ENCODE peak calls at places on chromosomes 13 and 19, in six cellular contexts. One of them, this sample, is unnamed.

GRCh38 chr13:110422913-110423688 is 116.0 kb downstream of the COL4A2 start:
- DNase-seq in A172: no peak
- DNase-seq in amniotic stem cell: no peak
- DNase-seq in NCI-H2029: no peak
- DNase-seq in EL: peak
- DNase-seq in activated effector memory CD4-positive, alpha-beta T cell treated with anti-CD3 and anti-CD28 coated beads, Interleukin-2, amount 50 U/mL, for 16 hours: no peak
- DNase-seq in this sample: no peak

GRCh38 chr13:41610426-41610825 is 153.1 kb downstream of the RGCC start:
- DNase-seq in A172: no peak
- DNase-seq in amniotic stem cell: no peak
- DNase-seq in NCI-H2029: peak
- DNase-seq in EL: peak
- DNase-seq in activated effector memory CD4-positive, alpha-beta T cell treated with anti-CD3 and anti-CD28 coated beads, Interleukin-2, amount 50 U/mL, for 16 hours: no peak
- DNase-seq in this sample: peak

GRCh38 chr13:112967666-112968379 is 1.2 kb upstream of the MCF2L start:
- DNase-seq in A172: no peak
- DNase-seq in amniotic stem cell: no peak
- DNase-seq in NCI-H2029: no peak
- DNase-seq in EL: peak
- DNase-seq in activated effector memory CD4-positive, alpha-beta T cell treated with anti-CD3 and anti-CD28 coated beads, Interleukin-2, amount 50 U/mL, for 16 hours: no peak
- DNase-seq in this sample: no peak

GRCh38 chr19:55526216-55527196 is 10.4 kb downstream of the SBK2 start:
- DNase-seq in A172: peak
- DNase-seq in amniotic stem cell: no peak
- DNase-seq in NCI-H2029: peak
- DNase-seq in EL: peak
- DNase-seq in activated effector memory CD4-positive, alpha-beta T cell treated with anti-CD3 and anti-CD28 coated beads, Interleukin-2, amount 50 U/mL, for 16 hours: no peak
- DNase-seq in this sample: no peak

GRCh38 chr19:5354403-5354802 is 13.8 kb upstream of the PTPRS start:
- DNase-seq in A172: no peak
- DNase-seq in amniotic stem cell: no peak
- DNase-seq in NCI-H2029: no peak
- DNase-seq in EL: peak
- DNase-seq in activated effector memory CD4-positive, alpha-beta T cell treated with anti-CD3 and anti-CD28 coated beads, Interleukin-2, amount 50 U/mL, for 16 hours: no peak
- DNase-seq in this sample: no peak

GRCh38 chr13:27833206-27833605 is 40.9 kb downstream of the GSX1 start:
- DNase-seq in A172: no peak
- DNase-seq in amniotic stem cell: no peak
- DNase-seq in NCI-H2029: no peak
- DNase-seq in EL: no peak
- DNase-seq in activated effector memory CD4-positive, alpha-beta T cell treated with anti-CD3 and anti-CD28 coated beads, Interleukin-2, amount 50 U/mL, for 16 hours: no peak
- DNase-seq in this sample: no peak

GRCh38 chr19:5434970-5435641 is 20.1 kb upstream of the ZNRF4 start:
- DNase-seq in A172: peak
- DNase-seq in amniotic stem cell: peak
- DNase-seq in NCI-H2029: no peak
- DNase-seq in EL: peak
- DNase-seq in activated effector memory CD4-positive, alpha-beta T cell treated with anti-CD3 and anti-CD28 coated beads, Interleukin-2, amount 50 U/mL, for 16 hours: peak
- DNase-seq in this sample: no peak

GRCh38 chr13:114237415-114238112 is 2.9 kb downstream of the CDC16 start:
- DNase-seq in A172: no peak
- DNase-seq in amniotic stem cell: no peak
- DNase-seq in NCI-H2029: no peak
- DNase-seq in EL: no peak
- DNase-seq in activated effector memory CD4-positive, alpha-beta T cell treated with anti-CD3 and anti-CD28 coated beads, Interleukin-2, amount 50 U/mL, for 16 hours: no peak
- DNase-seq in this sample: no peak

GRCh38 chr19:47445937-47446402 is 25.7 kb downstream of the SLC8A2 start:
- DNase-seq in A172: no peak
- DNase-seq in amniotic stem cell: no peak
- DNase-seq in NCI-H2029: peak
- DNase-seq in EL: peak
- DNase-seq in activated effector memory CD4-positive, alpha-beta T cell treated with anti-CD3 and anti-CD28 coated beads, Interleukin-2, amount 50 U/mL, for 16 hours: peak
- DNase-seq in this sample: no peak

GRCh38 chr19:4523306-4524110 is 5.2 kb upstream of the PLIN4 start:
- DNase-seq in A172: peak
- DNase-seq in amniotic stem cell: no peak
- DNase-seq in NCI-H2029: peak
- DNase-seq in EL: peak
- DNase-seq in activated effector memory CD4-positive, alpha-beta T cell treated with anti-CD3 and anti-CD28 coated beads, Interleukin-2, amount 50 U/mL, for 16 hours: peak
- DNase-seq in this sample: peak

GRCh38 chr13:44739539-44739938 is 163.4 kb upstream of the TSC22D1 start:
- DNase-seq in A172: no peak
- DNase-seq in amniotic stem cell: no peak
- DNase-seq in NCI-H2029: no peak
- DNase-seq in EL: no peak
- DNase-seq in activated effector memory CD4-positive, alpha-beta T cell treated with anti-CD3 and anti-CD28 coated beads, Interleukin-2, amount 50 U/mL, for 16 hours: no peak
- DNase-seq in this sample: no peak

GRCh38 chr19:16779539-16780163 is 49.5 kb upstream of the SIN3B start:
- DNase-seq in A172: no peak
- DNase-seq in amniotic stem cell: no peak
- DNase-seq in NCI-H2029: no peak
- DNase-seq in EL: no peak
- DNase-seq in activated effector memory CD4-positive, alpha-beta T cell treated with anti-CD3 and anti-CD28 coated beads, Interleukin-2, amount 50 U/mL, for 16 hours: no peak
- DNase-seq in this sample: no peak

GRCh38 chr13:40536443-40537113 is 129.9 kb downstream of the FOXO1 start:
- DNase-seq in A172: no peak
- DNase-seq in amniotic stem cell: no peak
- DNase-seq in NCI-H2029: peak
- DNase-seq in EL: no peak
- DNase-seq in activated effector memory CD4-positive, alpha-beta T cell treated with anti-CD3 and anti-CD28 coated beads, Interleukin-2, amount 50 U/mL, for 16 hours: no peak
- DNase-seq in this sample: no peak

GRCh38 chr19:18922228-18922985 is 2.9 kb downstream of the DDX49 start:
- DNase-seq in A172: no peak
- DNase-seq in amniotic stem cell: no peak
- DNase-seq in NCI-H2029: no peak
- DNase-seq in EL: no peak
- DNase-seq in activated effector memory CD4-positive, alpha-beta T cell treated with anti-CD3 and anti-CD28 coated beads, Interleukin-2, amount 50 U/mL, for 16 hours: no peak
- DNase-seq in this sample: no peak

GRCh38 chr19:46381346-46381745 is 32.0 kb downstream of the CCDC8 start:
- DNase-seq in A172: no peak
- DNase-seq in amniotic stem cell: no peak
- DNase-seq in NCI-H2029: no peak
- DNase-seq in EL: no peak
- DNase-seq in activated effector memory CD4-positive, alpha-beta T cell treated with anti-CD3 and anti-CD28 coated beads, Interleukin-2, amount 50 U/mL, for 16 hours: no peak
- DNase-seq in this sample: no peak

GRCh38 chr19:12166596-12166995 is 3.7 kb downstream of the ZNF136 start:
- DNase-seq in A172: no peak
- DNase-seq in amniotic stem cell: no peak
- DNase-seq in NCI-H2029: no peak
- DNase-seq in EL: no peak
- DNase-seq in activated effector memory CD4-positive, alpha-beta T cell treated with anti-CD3 and anti-CD28 coated beads, Interleukin-2, amount 50 U/mL, for 16 hours: no peak
- DNase-seq in this sample: no peak

GRCh38 chr13:110250258-110250891 is 56.6 kb downstream of the COL4A1 start:
- DNase-seq in A172: peak
- DNase-seq in amniotic stem cell: no peak
- DNase-seq in NCI-H2029: no peak
- DNase-seq in EL: peak
- DNase-seq in activated effector memory CD4-positive, alpha-beta T cell treated with anti-CD3 and anti-CD28 coated beads, Interleukin-2, amount 50 U/mL, for 16 hours: no peak
- DNase-seq in this sample: no peak